ENCODE peak calls at places on chromosomes 16 and 17, in six cellular contexts. K, A, V, X, N and W are unnamed samples.

GRCh38 chr16:63324306-63324705 is 1288.1 kb upstream of the CDH8 start:
- DNase-seq in A (no peak), N (no peak), X (no peak), V (no peak), K (no peak), W (no peak)

GRCh38 chr16:28063047-28063521 is 430 bp downstream of the GSG1L start:
- DNase-seq in X (no peak), K (no peak), A (no peak), N (no peak), V (no peak), W (no peak)

GRCh38 chr16:23015580-23015979 is 133.7 kb downstream of the USP31 start:
- DNase-seq in N (no peak), X (no peak), V (no peak), K (no peak), A (no peak), W (no peak)

GRCh38 chr17:39223907-39224777 is 1.6 kb downstream of the STAC2 start:
- DNase-seq in X (no peak), V (no peak), K (no peak), A (no peak), N (no peak), W (no peak)

GRCh38 chr16:57091200-57091989 is 988 bp upstream of the CPNE2 start:
- DNase-seq in K (peak), V (peak), N (peak), A (no peak), X (peak), W (peak)

GRCh38 chr17:58338907-58339774 is 10.5 kb upstream of the TSPOAP1 start:
- DNase-seq in K (no peak), N (no peak), X (no peak), A (peak), V (no peak), W (no peak)

GRCh38 chr16:27529962-27530361 is 19.8 kb downstream of the GTF3C1 start:
- DNase-seq in A (no peak), K (no peak), N (no peak), V (no peak), X (no peak), W (no peak)

GRCh38 chr17:67245694-67246397 is 850 bp upstream of the HELZ start:
- DNase-seq in N (no peak), V (peak), K (no peak), A (peak), X (peak), W (peak)

GRCh38 chr17:74216505-74216904 is 3.1 kb downstream of the TTYH2 start:
- DNase-seq in X (no peak), A (no peak), V (no peak), N (no peak), K (no peak), W (no peak)

GRCh38 chr16:85089485-85089884 is 22.8 kb downstream of the CIBAR2 start:
- DNase-seq in X (no peak), A (no peak), N (no peak), K (no peak), V (no peak), W (peak)

GRCh38 chr17:20092973-20093626 is 83.9 kb downstream of the SPECC1 start:
- DNase-seq in N (no peak), K (no peak), V (no peak), X (no peak), A (no peak), W (no peak)

GRCh38 chr16:69397821-69398521 is 12.2 kb upstream of the TERF2 start:
- DNase-seq in V (peak), A (peak), X (peak), K (peak), N (peak), W (peak)

GRCh38 chr17:312476-313148 is 40.0 kb downstream of the RPH3AL start:
- DNase-seq in K (no peak), N (no peak), X (no peak), A (no peak), V (no peak), W (no peak)

GRCh38 chr16:10558746-10559641 is 21.4 kb downstream of the EMP2 start:
- DNase-seq in K (peak), V (peak), N (no peak), A (peak), X (peak), W (no peak)

GRCh38 chr17:62840871-62841270 is 32.8 kb upstream of the MARCHF10 start:
- DNase-seq in V (no peak), K (no peak), N (no peak), A (no peak), X (no peak), W (no peak)

GRCh38 chr17:18182978-18183333 is 672 bp upstream of the ALKBH5 start:
- DNase-seq in V (peak), N (no peak), A (peak), X (no peak), K (peak), W (peak)

GRCh38 chr17:66533572-66533971 is 231.2 kb downstream of the PRKCA start:
- DNase-seq in V (no peak), A (no peak), N (no peak), X (no peak), K (peak), W (no peak)

GRCh38 chr17:21300601-21301571 is 16.4 kb downstream of the MAP2K3 start:
- DNase-seq in A (no peak), K (no peak), X (no peak), V (no peak), N (no peak), W (no peak)

GRCh38 chr17:7380321-7380720 is 568 bp upstream of the TNK1 start:
- DNase-seq in N (no peak), X (no peak), A (peak), K (no peak), V (peak), W (no peak)

GRCh38 chr17:70646673-70647072 is 477.3 kb downstream of the KCNJ2 start:
- DNase-seq in X (no peak), A (no peak), V (no peak), K (no peak), N (no peak), W (no peak)

GRCh38 chr16:46836521-46837292 is 5.7 kb upstream of the C16orf87 start:
- DNase-seq in A (no peak), X (no peak), K (no peak), N (no peak), V (no peak), W (no peak)
- H3K27ac ChIP-seq in A (no peak), X (no peak), K (no peak), N (no peak), V (no peak), W (no peak)

DNA sequence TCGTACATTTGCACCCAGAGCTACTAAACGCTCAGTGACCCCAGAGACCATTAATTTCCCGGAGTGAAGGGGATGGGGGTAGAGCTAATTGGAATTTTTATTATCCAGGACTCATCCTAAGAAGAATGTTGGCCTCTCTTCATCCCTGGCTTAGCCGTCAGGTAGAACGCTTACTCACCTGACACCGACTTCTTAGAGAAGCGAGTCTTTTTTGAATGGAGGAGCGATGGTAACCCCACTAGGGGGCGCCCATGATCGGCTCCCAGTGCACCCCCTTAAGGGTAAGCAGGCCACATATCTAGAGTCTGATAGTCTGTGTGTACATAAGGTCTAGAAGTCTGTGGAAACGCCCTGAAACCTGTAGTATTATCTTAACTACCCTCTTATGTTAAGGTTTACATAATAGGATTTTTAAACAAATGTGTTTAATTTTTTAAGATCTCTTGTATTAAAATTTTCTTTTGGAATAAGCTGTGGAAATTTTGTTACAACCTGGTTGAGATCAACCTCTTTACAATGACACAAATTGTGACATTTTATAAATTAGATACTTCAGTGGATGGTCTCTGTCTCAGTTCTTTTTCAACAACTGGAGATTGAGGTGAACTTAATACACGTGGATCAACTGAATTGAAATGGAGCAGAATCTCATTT is 229.8 kb downstream of the CPPED1 start:
- DNase-seq in A (peak), V (peak), X (peak), N (peak), K (no peak), W (peak)
- TF ChIP-seq CTCF in A (peak), V (peak), X (peak), N (peak), K (no peak), W (peak)

GRCh38 chr16:71591917-71592316 is 15.0 kb upstream of the TAT start:
- DNase-seq in X (no peak), N (no peak), V (no peak), A (no peak), K (no peak), W (no peak)
- H3K27ac ChIP-seq in X (no peak), N (no peak), V (no peak), A (no peak), K (no peak), W (no peak)

GRCh38 chr16:54554581-54554980 is 268.0 kb upstream of the IRX3 start:
- DNase-seq in X (no peak), N (no peak), V (no peak), A (no peak), K (no peak), W (no peak)
- TF ChIP-seq CTCF in X (no peak), N (no peak), V (no peak), A (no peak), K (no peak), W (no peak)

DNA sequence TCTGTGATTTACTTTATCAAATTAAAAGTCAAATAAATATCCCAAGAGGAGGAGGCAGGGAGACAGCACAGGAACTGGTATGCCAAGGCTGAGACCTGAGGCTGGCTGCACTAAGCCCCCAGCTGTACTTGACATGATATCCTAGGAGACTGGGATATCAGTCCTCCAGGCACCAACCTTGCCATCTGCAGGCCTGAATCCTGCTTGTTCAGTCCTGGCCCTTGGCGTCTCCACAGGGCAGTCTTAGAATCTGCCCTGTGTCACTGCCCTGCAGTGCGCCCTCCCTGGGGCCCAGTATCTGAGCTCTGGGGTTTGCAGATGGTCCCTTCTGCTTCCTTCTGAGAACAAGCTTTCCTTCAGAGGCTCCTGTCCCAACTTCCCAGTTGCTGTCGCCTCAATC is 75.9 kb downstream of the HS3ST3A1 start:
- DNase-seq in N (no peak), A (no peak), V (no peak), X (no peak), K (no peak), W (no peak)
- H3K27ac ChIP-seq in N (no peak), A (no peak), V (no peak), X (no peak), K (no peak), W (no peak)